ENCODE peak calls at places on chromosomes 11 and 22, in seven cellular contexts. H, U, S, R, F, P and Q are unnamed samples.

GRCh38 chr22:50697667-50698506 is 25.3 kb downstream of the SHANK3 start:
- DNase-seq in H (no peak), U (no peak), S (no peak), R (no peak), F (peak), P (no peak), Q (no peak)

GRCh38 chr22:17789379-17790200 is 15.3 kb upstream of the BID start:
- DNase-seq in H (no peak), U (no peak), S (no peak), R (no peak), F (no peak), P (no peak), Q (no peak)

GRCh38 chr11:119712459-119713360 is 16.3 kb downstream of the NECTIN1 start:
- DNase-seq in H (no peak), U (no peak), S (peak), R (no peak), F (no peak), P (no peak), Q (no peak)

GRCh38 chr11:123653997-123654565 is 343 bp downstream of the SCN3B start:
- DNase-seq in H (peak), U (peak), S (no peak), R (peak), F (peak), P (peak), Q (peak)

GRCh38 chr11:2380807-2381350 is 3.8 kb downstream of the CD81 start:
- DNase-seq in H (no peak), U (peak), S (peak), R (peak), F (peak), P (no peak), Q (no peak)

GRCh38 chr11:109984634-109985289 is 108.4 kb upstream of the ZC3H12C start:
- DNase-seq in H (no peak), U (no peak), S (no peak), R (peak), F (no peak), P (no peak), Q (no peak)

GRCh38 chr11:37322333-37323194 is 724.5 kb upstream of the RAG2 start:
- DNase-seq in H (no peak), U (no peak), S (no peak), R (no peak), F (no peak), P (no peak), Q (no peak)

GRCh38 chr22:44380716-44381500 is 68.2 kb upstream of the SHISAL1 start:
- DNase-seq in H (no peak), U (no peak), S (no peak), R (no peak), F (peak), P (no peak), Q (no peak)

GRCh38 chr11:36672815-36673450 is 74.9 kb upstream of the RAG2 start:
- DNase-seq in H (peak), U (no peak), S (peak), R (peak), F (no peak), P (peak), Q (peak)

GRCh38 chr11:17256512-17256911 is 20.0 kb upstream of the NUCB2 start:
- DNase-seq in H (no peak), U (no peak), S (no peak), R (no peak), F (no peak), P (peak), Q (peak)

GRCh38 chr11:114044042-114044871 is 15.3 kb upstream of the ZBTB16 start:
- DNase-seq in H (no peak), U (no peak), S (no peak), R (no peak), F (no peak), P (no peak), Q (no peak)

GRCh38 chr22:49503896-49504521 is 323.7 kb downstream of the BRD1 start:
- DNase-seq in H (no peak), U (peak), S (no peak), R (peak), F (no peak), P (no peak), Q (no peak)

GRCh38 chr11:117993988-117994741 is 8.0 kb downstream of the IL10RA start:
- DNase-seq in H (no peak), U (no peak), S (peak), R (no peak), F (no peak), P (no peak), Q (peak)

GRCh38 chr11:92960886-92961285 is 8.6 kb upstream of the MTNR1B start:
- DNase-seq in H (no peak), U (no peak), S (no peak), R (no peak), F (no peak), P (no peak), Q (no peak)

GRCh38 chr11:95544095-95544795 is 245.3 kb downstream of the FAM76B start:
- DNase-seq in H (no peak), U (no peak), S (no peak), R (no peak), F (no peak), P (peak), Q (no peak)

GRCh38 chr22:17230239-17230638 is 11.0 kb upstream of the ADA2 start:
- DNase-seq in H (no peak), U (no peak), S (no peak), R (no peak), F (peak), P (no peak), Q (no peak)

GRCh38 chr22:17359501-17359900 is 9.8 kb upstream of the CECR2 start:
- DNase-seq in H (no peak), U (no peak), S (peak), R (no peak), F (no peak), P (no peak), Q (no peak)

GRCh38 chr11:23730307-23730998 is 766.4 kb upstream of the LUZP2 start:
- DNase-seq in H (no peak), U (no peak), S (no peak), R (peak), F (no peak), P (no peak), Q (no peak)

GRCh38 chr22:41976070-41976901 is 7.0 kb downstream of the SEPTIN3 start:
- DNase-seq in H (no peak), U (peak), S (peak), R (peak), F (peak), P (peak), Q (peak)

GRCh38 chr11:26319906-26320305 is 12.0 kb upstream of the ANO3 start:
- DNase-seq in H (no peak), U (no peak), S (no peak), R (no peak), F (no peak), P (no peak), Q (no peak)

GRCh38 chr22:48941903-48942625 is 885.6 kb downstream of the BRD1 start:
- DNase-seq in H (no peak), U (peak), S (no peak), R (no peak), F (no peak), P (no peak), Q (no peak)

GRCh38 chr11:79393362-79394043 is 47.3 kb downstream of the TENM4 start:
- DNase-seq in H (no peak), U (no peak), S (no peak), R (no peak), F (no peak), P (no peak), Q (peak)

GRCh38 chr11:30786392-30787120 is 200.4 kb upstream of the MPPED2 start:
- DNase-seq in H (no peak), U (no peak), S (no peak), R (no peak), F (no peak), P (no peak), Q (no peak)

GRCh38 chr11:95465887-95466286 is 234.9 kb upstream of the SESN3 start:
- DNase-seq in H (peak), U (no peak), S (no peak), R (no peak), F (no peak), P (no peak), Q (no peak)

GRCh38 chr11:64090811-64091516 is 55.2 kb downstream of the FLRT1 start:
- DNase-seq in H (no peak), U (no peak), S (peak), R (no peak), F (no peak), P (no peak), Q (no peak)

GRCh38 chr11:8247312-8247711 is 16.4 kb downstream of the LMO1 start:
- DNase-seq in H (no peak), U (peak), S (peak), R (no peak), F (peak), P (no peak), Q (no peak)

GRCh38 chr11:94666792-94667721 is 99.9 kb downstream of the PIWIL4 start:
- DNase-seq in H (no peak), U (no peak), S (no peak), R (no peak), F (no peak), P (no peak), Q (no peak)

GRCh38 chr11:18736590-18737148 is 10.7 kb upstream of the IGSF22 start:
- DNase-seq in H (no peak), U (no peak), S (no peak), R (no peak), F (no peak), P (no peak), Q (no peak)

GRCh38 chr22:47153854-47154542 is 391.5 kb downstream of the TBC1D22A start:
- DNase-seq in H (no peak), U (no peak), S (no peak), R (no peak), F (no peak), P (no peak), Q (no peak)

GRCh38 chr11:125289419-125290088 is 125.0 kb downstream of the PKNOX2 start:
- DNase-seq in H (no peak), U (no peak), S (no peak), R (no peak), F (no peak), P (no peak), Q (no peak)

GRCh38 chr11:102666331-102666957 is 39.1 kb downstream of the MMP27 start:
- DNase-seq in H (no peak), U (no peak), S (peak), R (peak), F (no peak), P (peak), Q (peak)

GRCh38 chr22:29813563-29813962 is 24.5 kb downstream of the ASCC2 start:
- DNase-seq in H (no peak), U (no peak), S (no peak), R (no peak), F (no peak), P (peak), Q (peak)
- TF ChIP-seq CTCF in H (no peak), U (no peak), S (no peak), R (no peak), F (peak), P (no peak), Q (peak)

GRCh38 chr11:75245356-75246005 is 4.9 kb downstream of the TPBGL start:
- DNase-seq in H (no peak), U (peak), S (no peak), R (no peak), F (peak), P (no peak), Q (no peak)
- TF ChIP-seq CTCF in H (no peak), U (no peak), S (no peak), R (no peak), F (no peak), P (no peak), Q (no peak)

GRCh38 chr22:43338766-43339345 is 4.3 kb downstream of the SCUBE1 start:
- DNase-seq in H (no peak), U (no peak), S (no peak), R (no peak), F (no peak), P (no peak), Q (peak)
- TF ChIP-seq CTCF in H (no peak), U (no peak), S (no peak), R (no peak), F (no peak), P (no peak), Q (no peak)

DNA sequence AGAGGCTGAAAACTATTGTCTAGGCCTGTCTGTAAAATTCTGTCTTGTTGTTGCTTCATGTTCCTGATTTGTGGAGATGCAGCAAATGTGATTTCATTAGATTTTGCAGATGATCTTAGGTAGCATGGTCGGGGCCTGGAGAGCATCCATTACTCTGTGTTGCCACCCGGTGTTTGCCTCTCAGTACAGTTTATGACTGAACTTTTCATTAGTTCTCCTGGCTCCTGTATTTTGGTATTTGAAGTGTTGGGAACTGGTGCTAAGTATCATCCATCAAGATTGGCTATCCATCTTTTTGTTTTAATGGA is 7.7 kb downstream of the YWHAH start:
- DNase-seq in H (no peak), U (no peak), S (no peak), R (no peak), F (no peak), P (no peak), Q (no peak)
- TF ChIP-seq CTCF in H (no peak), U (no peak), S (no peak), R (no peak), F (no peak), P (no peak), Q (peak)

GRCh38 chr11:104819603-104820002 is 78.7 kb downstream of the CASP12 start:
- DNase-seq in H (no peak), U (no peak), S (no peak), R (no peak), F (no peak), P (no peak), Q (no peak)

GRCh38 chr11:104826772-104827171 is 71.5 kb downstream of the CASP12 start:
- DNase-seq in H (no peak), U (no peak), S (no peak), R (no peak), F (no peak), P (no peak), Q (no peak)

GRCh38 chr11:104823638-104824037 is 74.6 kb downstream of the CASP12 start:
- DNase-seq in H (no peak), U (no peak), S (no peak), R (no peak), F (no peak), P (no peak), Q (no peak)
- TF ChIP-seq CTCF in H (no peak), U (no peak), S (no peak), R (no peak), F (no peak), P (no peak), Q (no peak)